ENCODE peak calls at places on chromosomes 2 and 18, in five cellular contexts. N, R, Y, I and D are unnamed samples. For H3K36me3, the result is how much of the 10 kb centered on the place peaks cover.

GRCh38 chr2:240444464-240444863 is 9.0 kb downstream of the GPC1 start:
- DNase-seq in N (no peak), R (no peak), Y (no peak), I (no peak), D (no peak)

GRCh38 chr2:85728883-85729824 is 24.6 kb upstream of the ATOH8 start:
- DNase-seq in N (peak), R (peak), Y (peak), I (peak), D (peak)

GRCh38 chr2:149098722-149099121 is 60.2 kb downstream of the LYPD6B start:
- DNase-seq in N (no peak), R (no peak), Y (no peak), I (no peak), D (no peak)

GRCh38 chr18:48818329-48819254 is 132.2 kb downstream of the SMAD7 start:
- DNase-seq in N (no peak), R (no peak), Y (peak), I (no peak), D (peak)

GRCh38 chr18:8662574-8663255 is 42.6 kb upstream of the MTCL1 start:
- DNase-seq in N (no peak), R (no peak), Y (no peak), I (no peak), D (peak)

GRCh38 chr18:48367557-48367956 is 41.6 kb downstream of the ZBTB7C start:
- DNase-seq in N (no peak), R (no peak), Y (no peak), I (no peak), D (peak)

GRCh38 chr2:72695676-72696075 is 130.2 kb downstream of the EXOC6B start:
- DNase-seq in N (no peak), R (no peak), Y (no peak), I (no peak), D (no peak)

GRCh38 chr18:63342206-63342605 is 22.6 kb upstream of the BCL2 start:
- DNase-seq in N (peak), R (peak), Y (no peak), I (no peak), D (peak)

GRCh38 chr2:101518470-101519172 is 43.7 kb upstream of the RFX8 start:
- DNase-seq in N (peak), R (no peak), Y (no peak), I (peak), D (peak)

GRCh38 chr18:60794802-60795201 is 422.2 kb upstream of the MC4R start:
- DNase-seq in N (no peak), R (no peak), Y (no peak), I (no peak), D (no peak)

GRCh38 chr18:75533954-75534353 is 106.5 kb upstream of the SMIM21 start:
- DNase-seq in N (no peak), R (no peak), Y (no peak), I (no peak), D (no peak)

GRCh38 chr2:207530160-207531023 is 630 bp downstream of the CREB1 start:
- DNase-seq in N (peak), R (peak), Y (peak), I (no peak), D (peak)

GRCh38 chr2:38057651-38058410 is 18.1 kb downstream of the CYP1B1 start:
- DNase-seq in N (no peak), R (no peak), Y (no peak), I (no peak), D (no peak)

GRCh38 chr2:238916176-238916874 is 68.4 kb downstream of the TWIST2 start:
- DNase-seq in N (no peak), R (no peak), Y (peak), I (no peak), D (no peak)

GRCh38 chr2:194545978-194546377 is 1111.0 kb upstream of the SLC39A10 start:
- DNase-seq in N (no peak), R (no peak), Y (no peak), I (no peak), D (no peak)

GRCh38 chr2:112664689-112665088 is 18.9 kb downstream of the SLC20A1 start:
- DNase-seq in N (no peak), R (no peak), Y (no peak), I (no peak), D (no peak)

GRCh38 chr2:173998386-173998785 is 33.2 kb upstream of the SP3 start:
- DNase-seq in N (no peak), R (no peak), Y (no peak), I (no peak), D (no peak)

GRCh38 chr2:23460228-23460627 is 75.2 kb downstream of the KLHL29 start:
- DNase-seq in N (no peak), R (no peak), Y (no peak), I (peak), D (no peak)

GRCh38 chr2:3703741-3704355 is 473 bp downstream of the DCDC2C start:
- DNase-seq in N (no peak), R (no peak), Y (no peak), I (no peak), D (no peak)

GRCh38 chr2:153043385-153043784 is 325.0 kb downstream of the ARL6IP6 start:
- DNase-seq in N (no peak), R (no peak), Y (no peak), I (no peak), D (no peak)

GRCh38 chr2:65357095-65357958 is 75.1 kb downstream of the SPRED2 start:
- DNase-seq in N (no peak), R (no peak), Y (no peak), I (no peak), D (no peak)

GRCh38 chr2:126219081-126219480 is 436.9 kb upstream of the GYPC start:
- DNase-seq in N (no peak), R (no peak), Y (no peak), I (no peak), D (no peak)

GRCh38 chr2:16526193-16526592 is 139.4 kb downstream of the CYRIA start:
- DNase-seq in N (no peak), R (no peak), Y (no peak), I (no peak), D (no peak)

GRCh38 chr18:49812321-49813070 is 837 bp downstream of the ACAA2 start:
- DNase-seq in N (no peak), R (no peak), Y (no peak), I (no peak), D (no peak)

GRCh38 chr2:33320573-33320972 is 155.9 kb upstream of the RASGRP3 start:
- DNase-seq in N (no peak), R (no peak), Y (no peak), I (no peak), D (no peak)

GRCh38 chr18:48832961-48833700 is 117.6 kb downstream of the SMAD7 start:
- DNase-seq in N (no peak), R (peak), Y (peak), I (no peak), D (peak)

DNA sequence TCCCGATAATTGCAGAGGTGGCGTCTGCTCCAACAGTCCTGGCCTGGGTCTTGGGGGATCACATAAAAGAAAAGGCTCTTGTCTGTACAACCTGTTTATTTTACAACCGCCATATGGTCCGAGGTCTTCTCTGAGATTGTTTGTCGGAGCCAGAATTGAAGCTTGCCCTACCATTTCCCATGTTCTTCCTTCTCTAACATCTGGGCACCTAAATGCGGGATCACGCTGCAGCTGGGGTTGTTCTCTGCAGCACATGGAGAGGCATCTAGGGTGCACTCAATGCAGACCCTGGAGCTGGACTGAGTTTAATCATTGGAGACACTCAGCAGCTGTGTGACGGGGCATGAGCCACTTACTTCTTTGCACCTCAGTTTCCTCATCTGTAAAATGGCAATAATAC is 107.7 kb downstream of the ACKR3 start:
- DNase-seq in N (no peak), R (no peak), Y (peak), I (no peak), D (no peak)
- H3K4me3 ChIP-seq in N (no peak), R (no peak), Y (no peak), I (no peak), D (no peak)

GRCh38 chr2:219551863-219552381 is 8.1 kb downstream of the TMEM198 start:
- DNase-seq in N (no peak), R (peak), Y (no peak), I (no peak), D (no peak)
- TF ChIP-seq CTCF in N (no peak), R (no peak), Y (no peak), I (no peak), D (no peak)

GRCh38 chr2:666441-666840 is 10.8 kb downstream of the TMEM18 start:
- DNase-seq in N (no peak), R (no peak), Y (no peak), I (no peak), D (no peak)
- H3K36me3 ChIP-seq in N (under half), R (under half), Y (under half), I (under half), D (half or more)

DNA sequence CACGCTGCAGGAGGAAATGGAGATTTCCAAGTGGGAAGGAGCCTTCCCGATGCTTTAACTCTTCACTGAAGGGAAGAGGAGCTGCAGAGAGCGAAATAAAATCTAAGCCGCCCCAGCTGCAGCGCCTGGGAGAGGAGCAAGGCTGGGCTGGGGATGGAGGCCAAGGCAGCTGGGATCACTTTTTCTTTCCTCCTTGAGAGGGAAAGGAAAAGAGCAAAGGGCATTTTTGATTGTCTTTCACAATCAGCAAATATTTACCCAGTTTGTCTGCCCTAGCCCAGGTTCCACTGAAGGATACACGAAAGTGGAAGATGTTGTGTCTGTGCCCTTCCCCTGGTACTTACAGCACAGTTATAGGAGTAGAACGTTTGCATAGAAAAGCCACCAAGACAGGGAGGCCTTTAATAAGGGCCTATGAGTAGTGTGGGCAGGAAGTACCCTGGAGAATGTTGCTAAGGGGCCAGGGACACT is 38.8 kb downstream of the EPAS1 start:
- DNase-seq in N (no peak), R (no peak), Y (no peak), I (no peak), D (no peak)
- H3K4me3 ChIP-seq in N (no peak), R (no peak), Y (peak), I (peak), D (no peak)

GRCh38 chr2:150486539-150487484 is 655 bp downstream of the RND3 start:
- DNase-seq in N (peak), R (no peak), Y (peak), I (no peak), D (peak)
- TF ChIP-seq CTCF in N (no peak), R (no peak), Y (no peak), I (no peak), D (no peak)

DNA sequence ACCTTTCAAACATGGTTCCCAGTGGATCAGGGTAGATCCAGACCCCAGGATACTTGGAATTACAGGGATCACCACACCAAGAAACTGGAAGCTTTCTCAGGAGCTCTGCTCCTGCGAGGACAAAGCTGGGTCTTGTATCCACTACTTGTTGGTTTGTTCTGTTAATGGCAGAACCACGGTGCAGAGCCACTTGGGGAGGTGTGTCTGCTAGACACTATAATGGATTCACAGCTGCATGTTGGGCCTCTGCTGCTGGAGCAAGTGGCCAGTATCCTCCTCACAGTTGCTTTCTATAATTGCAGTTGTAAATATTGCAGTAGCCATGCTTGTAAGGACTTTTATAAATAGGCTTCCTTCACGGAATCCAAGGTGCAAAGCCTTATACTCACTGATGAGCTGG is 12.9 kb downstream of the FOSL2 start:
- DNase-seq in N (no peak), R (no peak), Y (no peak), I (no peak), D (no peak)
- H3K36me3 ChIP-seq in N (half or more), R (under half), Y (under half), I (half or more), D (under half)